ENCODE peak calls at places on chromosomes 7 and 10, in ten cellular contexts. L, S, X, I, A, W, G, R, T and K are unnamed samples.
A peak's percentile ranks its signal among the peaks of the same experiment; 100 is the strongest.

GRCh38 chr10:9015005-9015404 is 960.5 kb downstream of the GATA3 start:
- DNase-seq in G (no peak), I (no peak), A (no peak), W (no peak), L (no peak), T (no peak), X (no peak), S (no peak), R (no peak), K (peak; percentile 32)

GRCh38 chr10:86962136-86962980 is 4.0 kb downstream of the SNCG start:
- DNase-seq in X (no peak), R (peak; percentile 21), I (no peak), T (no peak), W (no peak), G (no peak), L (no peak), S (no peak), A (no peak), K (no peak)

GRCh38 chr7:69412331-69413146 is 185.7 kb upstream of the AUTS2 start:
- DNase-seq in A (no peak), T (peak; percentile 67), G (peak; percentile 58), X (peak; percentile 31), L (no peak), S (no peak), W (no peak), R (no peak), I (no peak), K (peak; percentile 59)

GRCh38 chr10:1368772-1369171 is 312.6 kb downstream of the WDR37 start:
- DNase-seq in L (no peak), W (no peak), I (peak; percentile 45), X (no peak), G (peak; percentile 73), S (peak; percentile 83), T (no peak), R (peak; percentile 38), A (no peak), K (peak; percentile 68)

GRCh38 chr10:30247704-30248103 is 101.4 kb downstream of the MTPAP start:
- DNase-seq in A (no peak), W (no peak), T (no peak), I (no peak), R (no peak), S (no peak), X (no peak), G (no peak), L (no peak), K (peak; percentile 35)

GRCh38 chr10:110649652-110650264 is 5.6 kb downstream of the RBM20 start:
- DNase-seq in S (peak; percentile 45), X (no peak), A (no peak), T (no peak), I (no peak), W (no peak), R (no peak), G (no peak), L (no peak), K (no peak)

GRCh38 chr7:22675917-22676343 is 51.1 kb upstream of the IL6 start:
- DNase-seq in I (no peak), A (no peak), S (no peak), T (no peak), R (no peak), L (peak; percentile 2), W (peak; percentile 65), G (no peak), X (no peak), K (peak; percentile 63)

GRCh38 chr10:130615463-130615862 is 479.3 kb downstream of the GLRX3 start:
- DNase-seq in I (no peak), S (no peak), A (no peak), X (no peak), W (no peak), G (no peak), T (no peak), L (no peak), R (no peak), K (no peak)

GRCh38 chr7:2403718-2404648 is 572 bp downstream of the CHST12 start:
- DNase-seq in A (no peak), I (no peak), X (peak; percentile 43), L (no peak), S (peak; percentile 78), W (peak; percentile 42), G (no peak), T (peak; percentile 67), R (peak; percentile 44), K (peak; percentile 48)

GRCh38 chr7:77846317-77847092 is 47.9 kb downstream of the PHTF2 start:
- DNase-seq in L (no peak), R (no peak), A (no peak), S (no peak), G (no peak), I (no peak), W (no peak), T (no peak), X (no peak), K (no peak)

GRCh38 chr7:90180011-90180585 is 25.8 kb downstream of the STEAP1 start:
- DNase-seq in T (no peak), I (peak; percentile 66), X (no peak), S (no peak), W (peak; percentile 93), G (no peak), A (peak; percentile 60), L (no peak), R (no peak), K (no peak)

GRCh38 chr7:137885623-137886022 is 38.8 kb upstream of the DGKI start:
- DNase-seq in X (no peak), S (no peak), W (no peak), A (peak; percentile 78), T (no peak), G (no peak), R (no peak), L (no peak), I (no peak), K (no peak)

GRCh38 chr7:30699706-30700495 is 17.6 kb upstream of the CRHR2 start:
- DNase-seq in S (no peak), X (no peak), I (no peak), T (no peak), L (no peak), R (no peak), A (no peak), G (no peak), W (no peak), K (no peak)

GRCh38 chr7:30703756-30704155 is 21.5 kb upstream of the CRHR2 start:
- DNase-seq in G (no peak), T (no peak), L (no peak), X (no peak), W (no peak), A (no peak), S (no peak), R (no peak), I (no peak), K (no peak)

GRCh38 chr7:30705008-30705407 is 22.8 kb upstream of the CRHR2 start:
- DNase-seq in I (no peak), L (no peak), G (no peak), S (no peak), R (no peak), T (no peak), A (no peak), W (no peak), X (no peak), K (no peak)

GRCh38 chr7:30700941-30701340 is 18.7 kb upstream of the CRHR2 start:
- DNase-seq in G (no peak), R (no peak), S (no peak), W (no peak), X (no peak), A (no peak), L (no peak), T (no peak), I (no peak), K (no peak)

GRCh38 chr7:30702200-30702599 is 19.9 kb upstream of the CRHR2 start:
- DNase-seq in A (peak; percentile 4), L (no peak), W (peak; percentile 25), S (no peak), R (no peak), G (no peak), T (no peak), I (no peak), X (no peak), K (peak; percentile 33)
- TF ChIP-seq CTCF in A (peak; percentile 45), L (peak; percentile 20), W (peak; percentile 15), S (peak; percentile 17), R (no peak), G (no peak), T (no peak), I (peak; percentile 47), X (no peak), K (no peak)

GRCh38 chr7:71867626-71868025 is 544.5 kb downstream of the CALN1 start:
- DNase-seq in I (no peak), L (no peak), S (no peak), W (no peak), T (no peak), A (no peak), X (no peak), G (no peak), R (no peak), K (no peak)

GRCh38 chr7:71868797-71869196 is 543.3 kb downstream of the CALN1 start:
- DNase-seq in T (no peak), G (no peak), W (no peak), X (no peak), A (peak; percentile 73), S (no peak), I (no peak), R (no peak), L (no peak), K (peak; percentile 43)

DNA sequence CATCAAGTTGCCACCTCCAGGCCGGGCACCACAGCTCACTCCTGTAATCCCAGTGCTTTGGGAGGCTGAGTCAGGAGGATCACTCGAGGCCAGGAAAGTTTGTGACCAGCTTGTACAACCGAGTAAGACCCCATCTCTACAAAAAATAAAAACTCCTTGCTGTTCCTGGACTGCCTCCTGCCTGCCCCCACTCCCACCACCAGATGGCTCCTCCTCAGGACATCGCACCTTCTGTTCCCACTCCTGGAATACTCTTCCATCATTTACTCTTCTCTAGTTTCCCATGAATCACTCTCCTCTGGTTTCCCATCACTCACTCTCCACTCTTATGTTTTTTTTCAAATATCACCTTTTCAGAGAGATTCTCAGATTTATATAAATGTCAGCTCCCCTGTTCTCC is 540.7 kb downstream of the CALN1 start:
- DNase-seq in A (no peak), R (no peak), L (no peak), G (no peak), S (peak; percentile 7), X (no peak), W (no peak), I (no peak), T (no peak), K (no peak)
- TF ChIP-seq CTCF in A (peak; percentile 6), R (no peak), L (no peak), G (no peak), S (peak; percentile 56), X (peak; percentile 14), W (no peak), I (no peak), T (no peak), K (no peak)

DNA sequence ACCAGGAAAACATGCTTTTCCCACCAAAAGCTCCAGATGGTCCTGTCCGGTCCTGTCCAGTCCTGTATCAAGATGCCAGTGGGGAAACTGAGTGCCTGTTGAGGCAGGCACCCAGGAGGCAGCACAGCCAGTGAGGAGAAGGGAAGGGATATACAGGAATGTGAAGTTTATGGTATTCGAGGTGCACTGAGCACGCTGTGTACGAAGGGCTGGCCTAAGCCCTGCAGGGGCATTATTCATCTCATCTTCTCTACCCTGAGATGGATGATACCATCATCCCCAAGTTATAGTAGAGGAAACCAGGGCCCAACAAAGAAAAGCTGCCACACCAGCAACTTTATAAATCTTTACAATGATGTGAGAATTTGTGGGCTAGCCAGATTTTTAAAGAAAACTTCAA is 23.4 kb upstream of the FXYD4 start:
- DNase-seq in S (no peak), X (no peak), R (no peak), L (no peak), I (no peak), T (no peak), W (no peak), A (peak; percentile 30), G (no peak), K (no peak)
- TF ChIP-seq CTCF in S (no peak), X (no peak), R (no peak), L (no peak), I (no peak), T (no peak), W (no peak), A (no peak), G (no peak), K (no peak)

GRCh38 chr10:73850863-73851461 is 23.4 kb downstream of the CAMK2G start:
- DNase-seq in L (no peak), A (no peak), R (no peak), S (no peak), W (peak; percentile 86), T (peak; percentile 73), X (no peak), G (no peak), I (no peak), K (no peak)
- TF ChIP-seq CTCF in L (no peak), A (no peak), R (no peak), S (no peak), W (no peak), T (no peak), X (no peak), G (no peak), I (no peak), K (no peak)